ENCODE peak calls at places on chromosome 4, in nine cellular contexts. I is heart left ventricle, G is IMR-90, X is esophagus muscularis mucosa, N is ovary, H is tibial nerve, Y is K562, O is Peyer's patch, E is suprapubic skin. J is an unnamed sample.

GRCh38 chr4:71009796-71010588 is 16.5 kb downstream of the DCK start:
- DNase-seq in I (no peak), G (peak), X (no peak), N (no peak), H (no peak), Y (peak), O (no peak), E (no peak), J (no peak)

GRCh38 chr4:116585240-116585639 is 500.1 kb downstream of the TRAM1L1 start:
- DNase-seq in I (no peak), G (no peak), X (no peak), N (no peak), H (no peak), Y (no peak), O (no peak), E (no peak), J (no peak)

GRCh38 chr4:39037491-39037825 is 5.2 kb upstream of the TMEM156 start:
- DNase-seq in I (no peak), G (peak), X (no peak), N (no peak), H (no peak), Y (no peak), O (no peak), E (no peak), J (no peak)

GRCh38 chr4:964346-965025 is 8.9 kb downstream of the DGKQ start:
- DNase-seq in I (peak), G (no peak), X (no peak), N (no peak), H (no peak), Y (no peak), O (no peak), E (no peak), J (no peak)

GRCh38 chr4:78659264-78659663 is 107.7 kb downstream of the ANXA3 start:
- DNase-seq in I (no peak), G (no peak), X (no peak), N (no peak), H (no peak), Y (no peak), O (no peak), E (no peak), J (no peak)

GRCh38 chr4:107931775-107932321 is 499 bp downstream of the CYP2U1 start:
- DNase-seq in I (no peak), G (no peak), X (no peak), N (no peak), H (peak), Y (no peak), O (peak), E (peak), J (no peak)

GRCh38 chr4:111979921-111980320 is 165.3 kb upstream of the FAM241A start:
- DNase-seq in I (no peak), G (no peak), X (no peak), N (no peak), H (no peak), Y (no peak), O (no peak), E (no peak), J (no peak)

GRCh38 chr4:138050601-138051000 is 191.5 kb downstream of the SLC7A11 start:
- DNase-seq in I (no peak), G (no peak), X (no peak), N (no peak), H (no peak), Y (no peak), O (no peak), E (no peak), J (no peak)

GRCh38 chr4:80362578-80363181 is 27.1 kb downstream of the CFAP299 start:
- DNase-seq in I (no peak), G (peak), X (no peak), N (peak), H (no peak), Y (no peak), O (peak), E (no peak), J (no peak)

GRCh38 chr4:139419388-139419914 is 34.5 kb upstream of the RAB33B start:
- DNase-seq in I (no peak), G (peak), X (peak), N (no peak), H (peak), Y (no peak), O (peak), E (no peak), J (no peak)

GRCh38 chr4:89878611-89879010 is 16.0 kb upstream of the MMRN1 start:
- DNase-seq in I (no peak), G (no peak), X (no peak), N (no peak), H (no peak), Y (no peak), O (no peak), E (no peak), J (no peak)

GRCh38 chr4:152010680-152011079 is 249.9 kb upstream of the GATB start:
- DNase-seq in I (no peak), G (no peak), X (no peak), N (no peak), H (no peak), Y (no peak), O (no peak), E (no peak), J (no peak)

GRCh38 chr4:108044951-108045686 is 55.4 kb downstream of the HADH start:
- DNase-seq in I (no peak), G (no peak), X (no peak), N (no peak), H (no peak), Y (no peak), O (no peak), E (no peak), J (no peak)

GRCh38 chr4:65670331-65671031 is at the start of gene EPHA5:
- DNase-seq in I (peak), G (peak), X (no peak), N (peak), H (peak), Y (no peak), O (no peak), E (peak), J (peak)

GRCh38 chr4:65668201-65669007 is 1.9 kb downstream of the EPHA5 start:
- DNase-seq in I (peak), G (no peak), X (no peak), N (peak), H (peak), Y (no peak), O (no peak), E (no peak), J (no peak)

GRCh38 chr4:65671402-65671801 is 1.1 kb upstream of the EPHA5 start:
- DNase-seq in I (no peak), G (no peak), X (no peak), N (no peak), H (no peak), Y (no peak), O (no peak), E (no peak), J (no peak)

GRCh38 chr4:65669981-65670330 is 333 bp downstream of the EPHA5 start:
- DNase-seq in I (no peak), G (no peak), X (no peak), N (no peak), H (no peak), Y (no peak), O (no peak), E (no peak), J (no peak)

DNA sequence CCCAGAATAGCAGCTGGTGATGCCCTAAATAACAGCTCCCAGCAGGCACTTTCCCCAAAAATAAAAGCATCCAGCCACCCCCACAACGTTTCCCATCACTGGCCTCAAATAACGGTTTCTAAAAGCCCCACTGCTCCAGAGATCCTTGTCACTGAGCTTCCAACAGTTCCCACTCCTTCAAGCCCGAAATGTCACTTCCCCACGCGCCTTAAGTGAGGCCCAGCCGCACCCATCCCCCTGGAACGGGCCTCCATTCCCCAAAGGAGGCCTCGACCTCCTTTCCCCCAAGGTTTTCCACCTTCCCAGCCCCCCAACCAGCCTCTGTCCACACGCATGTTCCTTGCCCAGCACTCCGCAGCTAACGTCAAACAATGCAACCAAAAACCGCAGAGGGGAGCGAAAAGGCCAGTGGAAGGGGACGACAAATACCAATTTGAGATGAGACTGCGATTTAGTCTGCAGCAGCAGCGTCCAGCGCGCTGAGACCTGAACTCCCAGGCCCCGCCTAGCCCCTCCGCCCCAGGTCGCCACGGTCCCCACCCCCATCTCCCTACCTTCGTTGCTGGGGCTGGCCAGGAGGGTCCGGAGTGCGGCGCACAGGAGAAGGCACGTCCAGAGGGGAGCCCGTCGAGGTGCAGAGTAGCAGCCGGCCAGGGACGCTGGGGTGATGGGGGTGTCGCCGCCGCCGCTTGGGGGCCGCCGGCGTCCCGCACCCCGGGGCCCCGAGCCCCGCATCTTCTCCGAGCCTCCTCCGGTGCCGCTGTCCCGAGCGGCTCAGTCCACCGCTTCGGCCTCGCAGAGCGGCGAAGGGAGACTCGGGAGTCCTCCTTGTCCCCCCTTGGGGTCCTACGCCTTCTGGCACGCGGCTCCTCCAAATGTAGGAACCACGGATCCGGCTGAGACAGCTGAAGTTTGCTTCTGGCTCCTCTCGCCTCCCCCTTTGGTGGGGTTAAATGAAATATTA is 999 bp downstream of the EPHA5 start:
- DNase-seq in I (peak), G (no peak), X (no peak), N (peak), H (no peak), Y (no peak), O (no peak), E (no peak), J (no peak)
- TF ChIP-seq POLR2A in I (no peak), G (no peak), X (no peak), N (no peak), H (no peak), Y (no peak), O (no peak), E (no peak), J (no peak)

GRCh38 chr4:68906238-68907137 is 45.1 kb downstream of the UGT2A3 start:
- DNase-seq in I (no peak), G (no peak), X (no peak), N (no peak), H (no peak), Y (no peak), O (no peak), E (no peak), J (no peak)
- TF ChIP-seq POLR2A in I (no peak), G (no peak), X (no peak), N (no peak), H (no peak), Y (no peak), O (no peak), E (no peak), J (no peak)

GRCh38 chr4:18570370-18570769 is 548.8 kb upstream of the LCORL start:
- DNase-seq in I (no peak), G (no peak), X (no peak), N (no peak), H (no peak), Y (no peak), O (no peak), E (no peak), J (no peak)

GRCh38 chr4:18571252-18571885 is 549.8 kb upstream of the LCORL start:
- DNase-seq in I (no peak), G (no peak), X (no peak), N (no peak), H (no peak), Y (no peak), O (peak), E (no peak), J (no peak)

GRCh38 chr4:18568600-18568999 is 547.0 kb upstream of the LCORL start:
- DNase-seq in I (no peak), G (no peak), X (no peak), N (no peak), H (no peak), Y (no peak), O (no peak), E (no peak), J (no peak)

DNA sequence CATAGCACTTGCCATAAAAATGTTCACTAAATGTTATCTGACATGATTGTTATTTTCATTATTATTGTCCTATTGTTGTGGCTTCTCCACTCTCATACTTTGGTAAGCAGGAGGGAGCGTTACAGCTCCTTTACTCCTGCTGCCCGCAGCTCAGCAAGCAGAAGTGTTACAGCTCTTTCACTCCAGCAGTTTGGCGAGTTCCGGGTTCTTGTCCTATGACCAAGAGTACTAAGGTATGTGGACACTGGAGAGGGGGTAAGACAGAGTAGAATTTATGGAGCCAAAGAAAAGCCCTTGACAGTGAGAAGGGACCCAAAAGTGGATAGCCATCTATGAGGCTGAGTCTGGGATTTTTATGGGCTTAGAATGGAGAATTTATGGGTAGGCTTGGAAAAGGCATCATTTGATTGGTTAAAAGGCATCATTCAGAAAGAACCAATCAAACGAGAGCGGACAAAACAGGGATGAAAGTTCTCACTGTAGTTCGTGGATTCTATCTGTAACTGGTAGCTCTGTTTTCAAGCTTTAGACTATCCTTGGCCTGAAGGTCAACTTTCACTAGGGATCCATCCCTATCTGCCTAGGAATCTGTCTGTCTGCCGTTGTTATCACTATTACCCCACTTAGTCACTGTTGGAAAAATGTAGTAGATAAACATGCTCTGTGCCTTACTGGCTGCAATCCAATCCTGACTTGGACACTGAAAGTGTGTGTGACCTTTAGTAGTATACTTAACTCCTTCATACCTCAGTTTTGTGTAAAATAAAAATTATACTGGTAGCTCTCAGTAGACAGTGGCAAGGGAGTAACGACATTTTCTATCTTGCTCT is 545.6 kb upstream of the LCORL start:
- DNase-seq in I (no peak), G (no peak), X (no peak), N (no peak), H (no peak), Y (no peak), O (peak), E (no peak), J (no peak)
- TF ChIP-seq POLR2A in I (no peak), G (no peak), X (no peak), N (no peak), H (no peak), Y (no peak), O (no peak), E (no peak), J (no peak)

DNA sequence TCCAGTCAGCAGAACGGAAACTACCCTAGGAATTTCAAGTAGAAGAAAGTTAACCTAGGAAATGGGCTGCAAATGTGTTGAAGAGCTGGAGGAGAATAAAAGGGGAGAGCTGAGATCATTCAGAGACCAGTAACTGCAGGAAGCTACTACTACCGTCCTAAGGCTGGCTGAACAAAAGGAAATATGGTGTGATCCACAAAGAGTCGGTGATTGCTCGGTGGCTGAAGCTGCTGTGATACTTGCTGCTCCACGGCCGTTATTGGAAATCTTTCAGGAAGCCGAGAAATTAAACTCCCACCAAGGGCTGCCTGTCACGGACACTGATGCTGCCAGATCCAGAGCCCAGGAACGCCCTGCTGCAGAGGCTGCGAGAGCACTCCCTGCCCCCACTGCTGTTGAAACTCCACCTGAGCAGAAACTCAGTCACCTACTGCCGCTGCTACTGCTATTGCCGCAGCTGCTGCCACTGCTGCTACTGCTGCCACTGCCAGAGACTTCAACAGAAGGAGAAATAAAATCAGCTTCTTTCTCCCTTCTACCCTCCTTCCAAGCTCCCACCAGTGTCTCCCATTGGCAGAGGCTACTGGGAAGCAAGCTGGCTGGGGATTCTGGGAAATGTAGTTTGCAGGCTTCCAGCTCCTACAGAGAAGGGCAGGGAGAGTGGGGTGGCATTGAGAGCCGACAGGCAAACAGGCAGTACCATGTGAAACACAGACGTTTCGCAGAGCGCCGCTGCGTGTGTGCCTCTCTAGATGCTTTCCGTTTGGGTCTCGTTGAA is 125.9 kb upstream of the ENPP6 start:
- DNase-seq in I (peak), G (peak), X (peak), N (peak), H (peak), Y (peak), O (peak), E (peak), J (peak)
- TF ChIP-seq POLR2A in I (no peak), G (no peak), X (no peak), N (no peak), H (peak), Y (peak), O (peak), E (no peak), J (peak)

GRCh38 chr4:105894570-105895323 is 524 bp upstream of the NPNT start:
- DNase-seq in I (peak), G (no peak), X (no peak), N (no peak), H (no peak), Y (no peak), O (peak), E (no peak), J (no peak)

GRCh38 chr4:105895609-105896460 is 564 bp downstream of the NPNT start:
- DNase-seq in I (peak), G (no peak), X (no peak), N (no peak), H (no peak), Y (no peak), O (peak), E (no peak), J (no peak)

GRCh38 chr4:105896461-105896939 is 1.2 kb downstream of the NPNT start:
- DNase-seq in I (no peak), G (no peak), X (no peak), N (no peak), H (no peak), Y (no peak), O (peak), E (no peak), J (no peak)

GRCh38 chr4:105896984-105897760 is 1.9 kb downstream of the NPNT start:
- DNase-seq in I (no peak), G (no peak), X (no peak), N (no peak), H (no peak), Y (no peak), O (no peak), E (no peak), J (no peak)

DNA sequence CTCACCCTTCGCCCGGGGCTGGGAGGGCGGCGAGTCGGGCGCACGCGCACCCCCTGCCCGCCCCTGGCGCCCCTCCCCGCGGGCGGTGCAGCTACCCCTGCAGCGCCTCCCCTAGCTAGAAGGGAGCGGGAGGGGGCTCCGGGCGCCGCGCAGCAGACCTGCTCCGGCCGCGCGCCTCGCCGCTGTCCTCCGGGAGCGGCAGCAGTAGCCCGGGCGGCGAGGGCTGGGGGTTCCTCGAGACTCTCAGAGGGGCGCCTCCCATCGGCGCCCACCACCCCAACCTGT is at the start of gene NPNT:
- DNase-seq in I (no peak), G (no peak), X (no peak), N (no peak), H (no peak), Y (no peak), O (peak), E (no peak), J (no peak)
- TF ChIP-seq POLR2A in I (no peak), G (no peak), X (no peak), N (no peak), H (peak), Y (no peak), O (peak), E (no peak), J (no peak)

GRCh38 chr4:189113389-189113888 is 827.2 kb upstream of the FRG1 start:
- DNase-seq in I (no peak), G (no peak), X (no peak), N (no peak), H (no peak), Y (no peak), O (no peak), E (no peak), J (no peak)

GRCh38 chr4:189121336-189121735 is 819.3 kb upstream of the FRG1 start:
- DNase-seq in I (no peak), G (no peak), X (no peak), N (no peak), H (no peak), Y (no peak), O (no peak), E (no peak), J (no peak)

GRCh38 chr4:189117426-189117825 is 823.2 kb upstream of the FRG1 start:
- DNase-seq in I (no peak), G (peak), X (no peak), N (no peak), H (no peak), Y (no peak), O (no peak), E (no peak), J (no peak)
- TF ChIP-seq POLR2A in I (no peak), G (no peak), X (no peak), N (no peak), H (no peak), Y (no peak), O (no peak), E (no peak), J (no peak)

GRCh38 chr4:174260099-174260498 is 23.4 kb downstream of the FBXO8 start:
- DNase-seq in I (no peak), G (peak), X (no peak), N (no peak), H (no peak), Y (no peak), O (no peak), E (no peak), J (no peak)
- TF ChIP-seq POLR2A in I (no peak), G (no peak), X (no peak), N (no peak), H (no peak), Y (no peak), O (no peak), E (no peak), J (no peak)

DNA sequence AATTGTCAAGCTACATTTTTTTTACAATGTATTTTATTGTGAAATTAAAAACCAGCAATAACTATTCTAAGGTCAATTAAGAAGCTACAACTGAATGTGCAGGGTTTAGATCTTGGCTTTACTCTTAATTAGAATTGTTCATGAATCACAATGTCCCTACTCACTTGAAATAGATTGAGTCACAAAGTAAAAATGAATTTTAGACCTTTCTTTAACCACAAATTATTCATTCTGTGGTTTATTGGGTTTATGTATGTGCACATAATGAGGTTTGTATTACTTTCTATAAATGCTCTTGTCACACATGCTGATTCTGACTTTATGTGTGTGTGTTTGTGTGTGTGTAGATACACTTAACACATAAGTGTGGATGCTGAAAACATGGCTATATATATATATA is 647.0 kb upstream of the AADAT start:
- DNase-seq in I (no peak), G (no peak), X (no peak), N (no peak), H (no peak), Y (no peak), O (no peak), E (no peak), J (no peak)
- TF ChIP-seq POLR2A in I (no peak), G (no peak), X (no peak), N (no peak), H (no peak), Y (no peak), O (no peak), E (no peak), J (no peak)